ENCODE peak calls at places on chromosomes 3 and 15, in seven cellular contexts. I, S, J, T, M, B and N are unnamed samples.

GRCh38 chr3:99823723-99824711 is 6.4 kb downstream of the CMSS1 start:
- DNase-seq in I (no peak), S (peak; percentile 94), J (peak; percentile 22), T (no peak), M (no peak), B (no peak), N (no peak)

GRCh38 chr3:140341817-140342403 is 336.0 kb upstream of the TRIM42 start:
- DNase-seq in I (no peak), S (no peak), J (no peak), T (no peak), M (no peak), B (no peak), N (no peak)

GRCh38 chr15:74490339-74490689 is 29.4 kb upstream of the UBL7 start:
- DNase-seq in I (no peak), S (no peak), J (no peak), T (no peak), M (no peak), B (no peak), N (no peak)

GRCh38 chr3:106728315-106728821 is 648.9 kb upstream of the CCDC54 start:
- DNase-seq in I (peak; percentile 96), S (no peak), J (no peak), T (no peak), M (no peak), B (no peak), N (no peak)

GRCh38 chr3:32493437-32494414 is 8.9 kb downstream of the CMTM6 start:
- DNase-seq in I (peak; percentile 56), S (no peak), J (no peak), T (no peak), M (no peak), B (no peak), N (no peak)

GRCh38 chr3:55089211-55089610 is 161.4 kb upstream of the LRTM1 start:
- DNase-seq in I (no peak), S (no peak), J (no peak), T (no peak), M (no peak), B (no peak), N (no peak)

GRCh38 chr3:101611023-101611422 is 37.0 kb downstream of the PCNP start:
- DNase-seq in I (no peak), S (no peak), J (no peak), T (peak; percentile 15), M (no peak), B (no peak), N (no peak)

GRCh38 chr3:52544937-52545336 is 8.5 kb downstream of the UQCC5 start:
- DNase-seq in I (no peak), S (no peak), J (no peak), T (no peak), M (no peak), B (no peak), N (no peak)

GRCh38 chr3:24682141-24682547 is 187.5 kb upstream of the THRB start:
- DNase-seq in I (no peak), S (no peak), J (no peak), T (no peak), M (peak; percentile 34), B (no peak), N (no peak)

GRCh38 chr3:116198087-116198486 is 247.2 kb downstream of the LSAMP start:
- DNase-seq in I (no peak), S (no peak), J (peak; percentile 8), T (no peak), M (no peak), B (no peak), N (no peak)

GRCh38 chr15:53586815-53587214 is 172.6 kb downstream of the WDR72 start:
- DNase-seq in I (peak; percentile 35), S (peak; percentile 75), J (peak; percentile 83), T (no peak), M (peak; percentile 70), B (no peak), N (no peak)

GRCh38 chr3:148077951-148078350 is 619.8 kb upstream of the AGTR1 start:
- DNase-seq in I (no peak), S (no peak), J (no peak), T (no peak), M (no peak), B (no peak), N (no peak)

GRCh38 chr3:113223831-113224240 is 12.5 kb downstream of the BOC start:
- DNase-seq in I (no peak), S (no peak), J (no peak), T (no peak), M (no peak), B (no peak), N (peak; percentile 28)

GRCh38 chr3:138187296-138188012 is at the start of gene ARMC8:
- DNase-seq in I (no peak), S (peak; percentile 56), J (peak; percentile 91), T (no peak), M (peak; percentile 84), B (peak; percentile 25), N (peak; percentile 58)

GRCh38 chr3:156352728-156353127 is 202.2 kb downstream of the SSR3 start:
- DNase-seq in I (no peak), S (no peak), J (no peak), T (no peak), M (no peak), B (no peak), N (no peak)

GRCh38 chr3:55692958-55693558 is 206.0 kb upstream of the WNT5A start:
- DNase-seq in I (no peak), S (no peak), J (no peak), T (no peak), M (no peak), B (no peak), N (no peak)

GRCh38 chr3:162586591-162586990 is 1090.0 kb downstream of the OTOL1 start:
- DNase-seq in I (no peak), S (no peak), J (peak; percentile 52), T (no peak), M (peak; percentile 15), B (no peak), N (no peak)

GRCh38 chr3:177026505-177027277 is 170.6 kb downstream of the TBL1XR1 start:
- DNase-seq in I (no peak), S (no peak), J (no peak), T (no peak), M (no peak), B (no peak), N (no peak)

GRCh38 chr3:50608278-50608677 is 3.3 kb downstream of the CISH start:
- DNase-seq in I (no peak), S (no peak), J (no peak), T (no peak), M (no peak), B (no peak), N (no peak)

GRCh38 chr3:104908761-104909160 is 457.9 kb upstream of the ALCAM start:
- DNase-seq in I (no peak), S (no peak), J (peak; percentile 3), T (no peak), M (no peak), B (no peak), N (no peak)

GRCh38 chr3:37862712-37863551 is 1.3 kb downstream of the CTDSPL start:
- DNase-seq in I (peak; percentile 46), S (no peak), J (peak; percentile 57), T (no peak), M (peak; percentile 28), B (no peak), N (no peak)

GRCh38 chr3:127800508-127800907 is 21.8 kb downstream of the MGLL start:
- DNase-seq in I (peak; percentile 89), S (no peak), J (no peak), T (no peak), M (no peak), B (no peak), N (no peak)

GRCh38 chr3:151412989-151413388 is 28.4 kb upstream of the P2RY12 start:
- DNase-seq in I (no peak), S (no peak), J (peak; percentile 53), T (no peak), M (no peak), B (no peak), N (no peak)

GRCh38 chr3:193945126-193945525 is 190.8 kb upstream of the HES1 start:
- DNase-seq in I (no peak), S (no peak), J (peak; percentile 34), T (no peak), M (no peak), B (no peak), N (no peak)

GRCh38 chr3:168040624-168041208 is 55.0 kb downstream of the GOLIM4 start:
- DNase-seq in I (peak; percentile 37), S (peak; percentile 29), J (peak; percentile 79), T (no peak), M (peak; percentile 76), B (no peak), N (no peak)
- H3K36me3 ChIP-seq in I (no peaks in the 10 kb centered on the region), S (peaks cover 39% of the 10 kb centered on the region), J (no peaks in the 10 kb centered on the region), T (peaks cover 6% of the 10 kb centered on the region), M (no peaks in the 10 kb centered on the region), B (no peaks in the 10 kb centered on the region), N (no peaks in the 10 kb centered on the region)

GRCh38 chr15:63194291-63194681 is 4.9 kb downstream of the RAB8B start:
- DNase-seq in I (no peak), S (no peak), J (no peak), T (no peak), M (no peak), B (no peak), N (no peak)
- H3K4me3 ChIP-seq in I (no peak overlapping the region), S (no peak overlapping the region), J (no peak overlapping the region), T (peak overlapping the region; percentile 96), M (no peak overlapping the region), B (no peak overlapping the region), N (no peak overlapping the region)

DNA sequence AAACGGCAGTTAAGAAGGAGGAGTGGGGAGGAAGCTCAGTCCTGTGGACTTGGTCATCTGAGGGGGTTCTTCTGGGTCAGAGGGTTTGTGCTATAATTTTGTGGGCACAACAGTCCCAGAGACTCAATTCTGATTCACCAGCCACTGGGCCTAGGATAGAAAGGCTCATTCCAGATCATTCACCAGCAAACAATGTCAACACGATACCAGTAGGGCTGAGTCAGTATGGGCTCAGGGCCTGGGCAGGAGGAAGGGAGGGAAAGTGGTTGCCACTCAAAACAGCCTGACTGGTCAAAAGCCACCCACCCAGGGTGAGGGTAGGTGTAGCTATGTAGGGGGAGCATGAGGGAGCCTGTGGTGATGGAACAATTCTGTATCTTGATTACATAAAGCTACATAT is 86.9 kb upstream of the MEX3B start:
- DNase-seq in I (no peak), S (no peak), J (no peak), T (no peak), M (no peak), B (no peak), N (no peak)
- H3K36me3 ChIP-seq in I (peaks cover 6% of the 10 kb centered on the region), S (peaks cover 12% of the 10 kb centered on the region), J (no peaks in the 10 kb centered on the region), T (peaks cover 3% of the 10 kb centered on the region), M (no peaks in the 10 kb centered on the region), B (no peaks in the 10 kb centered on the region), N (no peaks in the 10 kb centered on the region)

GRCh38 chr15:25670025-25670554 is 193.0 kb downstream of the ATP10A start:
- DNase-seq in I (no peak), S (peak; percentile 82), J (peak; percentile 95), T (no peak), M (peak; percentile 83), B (no peak), N (peak; percentile 68)
- H3K4me3 ChIP-seq in I (no peak overlapping the region), S (peak overlapping the region; percentile 47), J (no peak overlapping the region), T (no peak overlapping the region), M (no peak overlapping the region), B (peak overlapping the region; percentile 29), N (no peak overlapping the region)